ENCODE peak calls at places on chromosomes 3 and 15, in ten cellular contexts. C is Karpas-422; J is NCI-H2171 treated with DMSO at 0.1 percent for 48 hours; F is left cardiac atrium; K is adrenal gland; P is nephron progenitor cell; R is activated CD8-positive, alpha-beta memory T cell treated with anti-CD3 and anti-CD28 coated beads, Interleukin-2, amount 50 U/mL, for 48 hours; D is CD8-positive, alpha-beta memory T cell; I is SIG-M5; B is HCT116. Y is an unnamed sample.

GRCh38 chr3:63532521-63532920 is 120.0 kb upstream of the SNTN start:
- DNase-seq in K (no peak), C (no peak), B (no peak), P (no peak), R (no peak), F (no peak), I (no peak), J (no peak), D (no peak), Y (no peak)

GRCh38 chr15:44636976-44637375 is 26.5 kb downstream of the SPG11 start:
- DNase-seq in J (no peak), D (no peak), P (no peak), R (no peak), I (no peak), C (no peak), B (no peak), K (no peak), F (no peak), Y (no peak)

GRCh38 chr3:150365132-150365604 is 42.9 kb upstream of the TSC22D2 start:
- DNase-seq in K (no peak), I (no peak), R (no peak), B (peak; percentile 69), F (no peak), D (no peak), P (no peak), C (no peak), J (no peak), Y (no peak)

GRCh38 chr3:10554746-10555145 is 49.4 kb upstream of the ATP2B2 start:
- DNase-seq in K (no peak), D (no peak), P (no peak), J (no peak), F (no peak), C (no peak), I (no peak), R (peak; percentile 35), B (no peak), Y (no peak)

GRCh38 chr15:68957686-68958085 is 27.4 kb downstream of the SPESP1 start:
- DNase-seq in K (no peak), J (no peak), P (no peak), F (no peak), R (no peak), B (no peak), D (no peak), C (no peak), I (no peak), Y (no peak)

GRCh38 chr15:68843425-68844311 is 23.0 kb upstream of the ANP32A start:
- DNase-seq in J (peak; percentile 75), I (no peak), C (no peak), P (peak; percentile 41), R (peak; percentile 69), F (no peak), B (no peak), D (no peak), K (no peak), Y (no peak)

GRCh38 chr3:4340411-4341335 is 37.5 kb downstream of the SETMAR start:
- DNase-seq in F (no peak), J (no peak), P (no peak), K (no peak), I (no peak), B (no peak), D (no peak), C (no peak), R (no peak), Y (no peak)

GRCh38 chr3:32644380-32644779 is 40.6 kb upstream of the CNOT10 start:
- DNase-seq in B (no peak), F (no peak), P (no peak), I (no peak), K (no peak), D (no peak), J (no peak), C (no peak), R (no peak), Y (no peak)

GRCh38 chr3:13715167-13715954 is 164.5 kb downstream of the WNT7A start:
- DNase-seq in J (no peak), P (no peak), F (no peak), B (no peak), K (no peak), C (no peak), R (peak; percentile 25), I (no peak), D (no peak), Y (no peak)

GRCh38 chr3:42129014-42129953 is 38.1 kb downstream of the TRAK1 start:
- DNase-seq in C (peak; percentile 73), D (no peak), P (no peak), I (no peak), K (no peak), F (no peak), J (no peak), B (peak; percentile 37), R (no peak), Y (no peak)

GRCh38 chr15:62603757-62604156 is 438.7 kb upstream of the C2CD4B start:
- DNase-seq in P (no peak), F (no peak), R (no peak), D (no peak), K (no peak), C (no peak), B (no peak), J (no peak), I (no peak), Y (no peak)

GRCh38 chr3:31733234-31733667 is 200.5 kb downstream of the STT3B start:
- DNase-seq in I (no peak), P (no peak), F (no peak), J (peak; percentile 40), K (peak; percentile 48), B (no peak), R (no peak), D (no peak), C (no peak), Y (no peak)

GRCh38 chr15:78981532-78982313 is 36.9 kb upstream of the CTSH start:
- DNase-seq in K (no peak), R (no peak), J (no peak), P (no peak), F (no peak), D (no peak), I (no peak), B (no peak), C (no peak), Y (no peak)

GRCh38 chr15:41824062-41824745 is 3.7 kb upstream of the JMJD7 start:
- DNase-seq in B (no peak), K (no peak), J (no peak), P (no peak), C (no peak), R (no peak), I (no peak), F (no peak), D (no peak), Y (no peak)

GRCh38 chr3:13172644-13173013 is 99.4 kb upstream of the IQSEC1 start:
- DNase-seq in J (no peak), I (no peak), R (no peak), P (no peak), D (no peak), C (no peak), K (no peak), B (no peak), F (no peak), Y (no peak)

GRCh38 chr3:190424478-190425439 is 24.9 kb downstream of the TMEM207 start:
- DNase-seq in F (peak; percentile 48), K (peak; percentile 74), R (peak; percentile 69), I (no peak), J (peak; percentile 82), C (peak; percentile 78), D (no peak), P (peak; percentile 55), B (peak; percentile 78), Y (peak; percentile 56)

GRCh38 chr15:83288381-83288801 is 3.9 kb upstream of the BNC1 start:
- DNase-seq in B (no peak), P (peak; percentile 30), F (no peak), R (no peak), C (no peak), D (no peak), J (no peak), I (no peak), K (no peak), Y (no peak)

GRCh38 chr15:33310481-33311311 is at the start of gene RYR3:
- DNase-seq in D (no peak), J (peak; percentile 29), P (peak; percentile 75), I (no peak), C (no peak), K (peak; percentile 13), B (no peak), F (no peak), R (no peak), Y (no peak)

GRCh38 chr3:25001041-25001591 is 426.9 kb upstream of the RARB start:
- DNase-seq in J (no peak), K (no peak), D (no peak), C (no peak), P (no peak), B (no peak), F (no peak), I (no peak), R (no peak), Y (no peak)

GRCh38 chr15:66716668-66717025 is 14.6 kb downstream of the SMAD6 start:
- DNase-seq in J (no peak), D (no peak), B (no peak), F (no peak), K (no peak), I (no peak), R (no peak), P (no peak), C (no peak), Y (no peak)

GRCh38 chr15:67138946-67139855 is 73.8 kb downstream of the SMAD3 start:
- DNase-seq in B (no peak), F (no peak), J (peak; percentile 77), K (no peak), D (no peak), C (no peak), P (no peak), R (no peak), I (no peak), Y (no peak)

GRCh38 chr3:185225523-185225922 is 28.3 kb downstream of the EHHADH start:
- DNase-seq in F (no peak), B (no peak), I (no peak), P (no peak), J (no peak), R (no peak), K (no peak), D (no peak), C (no peak), Y (no peak)

GRCh38 chr3:47613723-47614122 is 35.1 kb upstream of the CSPG5 start:
- DNase-seq in F (no peak), D (no peak), R (no peak), I (no peak), K (no peak), C (peak; percentile 74), B (no peak), P (no peak), J (no peak), Y (no peak)